ENCODE peak calls at places on chromosomes 12 and 14, in nine cellular contexts. H is pancreas, L is progenitor cell of endocrine pancreas, Z is ascending aorta, K is choroid plexus epithelial cell, X is breast epithelium, A is heart left ventricle, M is neural crest cell, F is endothelial cell. T is an unnamed sample.

GRCh38 chr12:115097406-115097805 is 413.4 kb upstream of the TBX3 start:
- DNase-seq in A (no peak), L (no peak), Z (no peak), K (no peak), H (no peak), X (no peak), M (no peak), F (no peak), T (no peak)

GRCh38 chr12:5197127-5197526 is 153.4 kb downstream of the KCNA5 start:
- DNase-seq in A (no peak), H (no peak), L (no peak), K (peak), F (no peak), Z (no peak), X (no peak), M (no peak), T (no peak)

GRCh38 chr14:63678538-63678937 is 36.9 kb upstream of the WDR89 start:
- DNase-seq in K (no peak), M (no peak), L (no peak), F (no peak), Z (no peak), A (no peak), H (no peak), X (no peak), T (no peak)

GRCh38 chr14:22979748-22980392 is 2.5 kb downstream of the AJUBA start:
- DNase-seq in H (peak), A (no peak), F (no peak), M (no peak), Z (peak), L (no peak), K (no peak), X (no peak), T (no peak)

GRCh38 chr12:105092336-105092735 is 8.1 kb upstream of the ALDH1L2 start:
- DNase-seq in L (no peak), A (no peak), Z (no peak), X (peak), H (no peak), F (no peak), K (no peak), M (no peak), T (no peak)

GRCh38 chr14:23539867-23540469 is 11.6 kb downstream of the ZFHX2 start:
- DNase-seq in K (no peak), X (no peak), Z (no peak), A (no peak), H (no peak), F (no peak), L (no peak), M (no peak), T (no peak)

GRCh38 chr12:106051853-106052531 is 86.8 kb downstream of the NUAK1 start:
- DNase-seq in Z (no peak), M (no peak), X (no peak), F (no peak), K (no peak), L (no peak), A (no peak), H (no peak), T (no peak)

GRCh38 chr12:75661927-75662326 is 150.5 kb upstream of the KRR1 start:
- DNase-seq in A (no peak), M (no peak), X (no peak), K (peak), Z (no peak), F (no peak), H (no peak), L (no peak), T (no peak)

GRCh38 chr14:56294125-56294524 is 175.9 kb downstream of the PELI2 start:
- DNase-seq in H (no peak), X (no peak), M (no peak), F (no peak), Z (no peak), L (no peak), A (no peak), K (no peak), T (no peak)

GRCh38 chr12:20946732-20947131 is 136.2 kb downstream of the SLCO1B3 start:
- DNase-seq in F (peak), Z (no peak), X (no peak), H (no peak), K (peak), L (no peak), M (peak), A (no peak), T (peak)

GRCh38 chr12:112584266-112584722 is 165.5 kb downstream of the PTPN11 start:
- DNase-seq in L (no peak), A (no peak), X (no peak), F (no peak), Z (no peak), H (no peak), M (no peak), K (no peak), T (no peak)

GRCh38 chr14:70567791-70568190 is 32.7 kb downstream of the MED6 start:
- DNase-seq in H (no peak), F (peak), Z (no peak), M (peak), X (no peak), L (no peak), A (no peak), K (peak), T (peak)

GRCh38 chr14:94394594-94395305 is 6.3 kb upstream of the SERPINA1 start:
- DNase-seq in Z (peak), A (no peak), H (no peak), L (no peak), K (peak), M (no peak), F (no peak), X (no peak), T (no peak)

GRCh38 chr14:73935666-73936065 is 14.2 kb downstream of the FAM161B start:
- DNase-seq in H (no peak), L (no peak), F (no peak), M (no peak), A (no peak), K (peak), X (no peak), Z (no peak), T (no peak)

GRCh38 chr14:61231810-61232209 is 49.3 kb downstream of the TMEM30B start:
- DNase-seq in H (no peak), M (no peak), F (no peak), X (no peak), L (no peak), K (no peak), A (no peak), Z (no peak), T (no peak)

GRCh38 chr14:24037658-24038037 is 14.2 kb upstream of the CARMIL3 start:
- DNase-seq in F (no peak), M (no peak), L (no peak), H (peak), X (no peak), A (no peak), Z (no peak), K (no peak), T (no peak)

GRCh38 chr12:16238661-16239060 is 38.8 kb downstream of the SLC15A5 start:
- DNase-seq in Z (no peak), K (no peak), H (no peak), A (no peak), X (no peak), F (no peak), M (no peak), L (no peak), T (no peak)

GRCh38 chr12:126667340-126667739 is 1599.6 kb upstream of the TMEM132C start:
- DNase-seq in K (peak), A (no peak), Z (no peak), H (no peak), M (no peak), X (no peak), F (no peak), L (no peak), T (no peak)

GRCh38 chr12:57887631-57888406 is 41.3 kb upstream of the CTDSP2 start:
- DNase-seq in F (no peak), A (no peak), K (peak), X (no peak), H (no peak), Z (peak), L (no peak), M (no peak), T (no peak)

GRCh38 chr12:95177201-95177768 is 40.0 kb downstream of the FGD6 start:
- DNase-seq in K (no peak), F (no peak), H (no peak), X (no peak), M (no peak), A (no peak), L (no peak), Z (no peak), T (no peak)

GRCh38 chr12:92715625-92716024 is 12.8 kb downstream of the PLEKHG7 start:
- DNase-seq in Z (no peak), F (no peak), L (no peak), A (no peak), H (no peak), K (no peak), X (no peak), M (no peak), T (no peak)

GRCh38 chr12:71661977-71662522 is 1.6 kb downstream of the ZFC3H1 start:
- DNase-seq in X (no peak), F (no peak), H (no peak), L (no peak), A (no peak), Z (no peak), M (no peak), K (peak), T (no peak)

GRCh38 chr12:44875954-44876553 is at the start of gene NELL2:
- DNase-seq in A (no peak), K (peak), H (peak), F (peak), Z (no peak), X (no peak), M (peak), L (peak), T (peak)

GRCh38 chr14:99575043-99576023 is 28.7 kb downstream of the CCDC85C start:
- DNase-seq in M (no peak), F (no peak), H (peak), L (no peak), Z (no peak), K (no peak), X (peak), A (no peak), T (no peak)

GRCh38 chr12:54429014-54429471 is 10.0 kb upstream of the ITGA5 start:
- DNase-seq in X (no peak), H (no peak), M (no peak), K (no peak), L (no peak), F (no peak), A (no peak), Z (no peak), T (no peak)

GRCh38 chr12:233615-233968 is 19.6 kb upstream of the SLC6A12 start:
- DNase-seq in K (no peak), A (no peak), M (no peak), X (no peak), H (no peak), L (no peak), F (no peak), Z (no peak), T (no peak)

GRCh38 chr12:40622246-40622838 is 69.9 kb upstream of the CNTN1 start:
- DNase-seq in F (peak), Z (peak), L (peak), M (peak), H (no peak), K (peak), X (peak), A (no peak), T (peak)

GRCh38 chr14:21476526-21476924 is 234 bp downstream of the RAB2B start:
- DNase-seq in M (no peak), X (no peak), K (peak), F (peak), Z (no peak), H (peak), L (peak), A (peak), T (peak)

GRCh38 chr14:42334931-42335330 is 728.3 kb downstream of the LRFN5 start:
- DNase-seq in L (no peak), F (no peak), A (no peak), H (no peak), M (no peak), Z (no peak), X (no peak), K (no peak), T (no peak)

GRCh38 chr12:64796205-64796845 is 28.1 kb upstream of the TBC1D30 start:
- DNase-seq in L (peak), M (peak), X (peak), F (peak), A (no peak), Z (peak), K (peak), H (no peak), T (peak)

GRCh38 chr12:88501976-88502938 is 78.0 kb downstream of the KITLG start:
- DNase-seq in K (peak), H (no peak), M (no peak), A (no peak), F (no peak), Z (no peak), L (no peak), X (no peak), T (no peak)

GRCh38 chr12:32069731-32070130 is 36.9 kb upstream of the BICD1 start:
- DNase-seq in K (no peak), A (no peak), F (no peak), Z (no peak), H (no peak), M (no peak), L (no peak), X (no peak), T (no peak)

GRCh38 chr12:32061033-32061432 is 45.6 kb upstream of the BICD1 start:
- DNase-seq in X (no peak), H (no peak), Z (no peak), L (no peak), A (no peak), K (no peak), M (no peak), F (no peak), T (no peak)

GRCh38 chr12:32069071-32069470 is 37.6 kb upstream of the BICD1 start:
- DNase-seq in Z (no peak), A (no peak), F (no peak), X (no peak), M (no peak), H (no peak), K (peak), L (no peak), T (no peak)

GRCh38 chr12:32062841-32063240 is 43.8 kb upstream of the BICD1 start:
- DNase-seq in A (no peak), K (peak), F (no peak), Z (no peak), X (no peak), H (no peak), M (no peak), L (no peak), T (no peak)

GRCh38 chr12:32063796-32064195 is 42.9 kb upstream of the BICD1 start:
- DNase-seq in F (no peak), X (no peak), M (no peak), K (no peak), H (no peak), L (no peak), A (no peak), Z (no peak), T (no peak)
- TF ChIP-seq CTCF in F (no peak), X (no peak), M (no peak), K (no peak), H (no peak), L (no peak), A (no peak), Z (no peak), T (no peak)

GRCh38 chr12:12266873-12267634 is at the start of gene LRP6:
- DNase-seq in L (peak), H (peak), M (peak), Z (peak), X (peak), A (peak), K (peak), F (peak), T (peak)
- TF ChIP-seq CTCF in L (no peak), H (no peak), M (peak), Z (no peak), X (no peak), A (no peak), K (peak), F (no peak), T (no peak)

GRCh38 chr12:101172316-101172715 is 37.7 kb downstream of the SLC5A8 start:
- DNase-seq in Z (no peak), M (no peak), X (no peak), A (no peak), H (peak), F (peak), L (no peak), K (peak), T (peak)
- TF ChIP-seq CTCF in Z (no peak), M (peak), X (no peak), A (no peak), H (no peak), F (no peak), L (peak), K (peak), T (no peak)

GRCh38 chr12:100984821-100985220 is 190.2 kb downstream of the ANO4 start:
- DNase-seq in A (no peak), L (no peak), Z (no peak), F (no peak), X (no peak), K (no peak), H (no peak), M (no peak), T (no peak)

GRCh38 chr12:100991059-100991562 is 196.5 kb downstream of the ANO4 start:
- DNase-seq in M (no peak), H (no peak), F (no peak), Z (no peak), X (no peak), L (no peak), K (no peak), A (no peak), T (no peak)

GRCh38 chr12:100988278-100988625 is 193.7 kb downstream of the ANO4 start:
- DNase-seq in A (no peak), X (no peak), F (no peak), Z (no peak), L (no peak), H (no peak), M (no peak), K (no peak), T (no peak)

GRCh38 chr12:100986595-100987547 is 192.3 kb downstream of the ANO4 start:
- DNase-seq in K (peak), X (no peak), H (no peak), M (no peak), L (no peak), A (no peak), F (no peak), Z (no peak), T (no peak)

GRCh38 chr12:100987552-100988277 is 193.1 kb downstream of the ANO4 start:
- DNase-seq in L (peak), H (no peak), F (peak), K (peak), M (peak), X (no peak), Z (no peak), A (no peak), T (peak)
- TF ChIP-seq CTCF in L (peak), H (no peak), F (peak), K (peak), M (peak), X (no peak), Z (peak), A (no peak), T (peak)

DNA sequence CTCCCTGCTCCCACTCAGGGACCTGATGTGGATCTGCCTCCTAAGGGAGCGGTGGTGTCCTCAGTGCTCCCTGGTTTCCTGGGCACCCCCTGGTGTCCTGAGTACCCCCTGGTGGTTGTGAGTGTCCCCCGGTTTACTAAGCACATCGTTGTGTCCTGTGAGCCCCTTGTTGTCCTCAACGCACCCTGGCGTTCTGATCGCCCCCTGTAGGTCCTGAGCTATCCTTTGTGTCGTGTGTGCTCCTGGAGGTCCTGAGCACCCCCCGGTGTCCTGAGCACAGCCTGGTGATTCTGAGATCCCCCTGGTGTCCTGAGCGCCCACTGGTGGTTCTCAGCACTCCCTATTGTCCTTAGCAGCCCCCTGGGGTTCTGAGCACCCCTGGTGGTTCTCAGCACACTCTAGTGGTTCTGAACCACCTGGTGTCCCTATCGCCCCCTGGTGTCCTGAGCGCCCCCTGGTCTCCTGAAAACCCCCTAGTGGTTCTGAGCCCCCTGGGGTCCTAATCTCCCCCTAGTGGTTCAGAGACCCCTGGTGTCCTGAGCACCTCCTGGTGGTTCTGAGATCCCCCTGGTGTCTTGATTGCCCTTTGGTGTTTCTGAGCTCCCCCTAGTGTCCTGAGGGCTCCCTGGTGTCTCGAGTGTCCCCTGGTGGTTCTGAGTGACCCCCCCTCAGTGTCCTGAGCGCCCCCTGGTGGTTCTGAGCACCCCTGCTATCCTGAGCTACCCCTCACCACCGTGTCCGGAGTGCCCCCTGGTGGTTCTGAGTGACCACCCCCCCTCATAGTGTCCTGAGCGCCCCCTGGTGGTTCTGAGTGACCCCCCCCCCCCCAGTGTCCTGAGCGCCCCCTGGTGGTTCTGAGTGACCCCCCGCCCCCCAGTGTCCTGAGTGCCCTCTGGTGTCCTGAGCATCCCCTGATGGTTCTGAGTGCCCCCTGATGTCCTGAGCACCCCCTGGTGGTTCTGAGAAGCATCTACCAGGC is 615.1 kb downstream of the TMEM121 start:
- DNase-seq in L (no peak), X (no peak), A (no peak), K (no peak), H (peak), M (no peak), F (no peak), Z (no peak), T (no peak)
- TF ChIP-seq CTCF in L (no peak), X (no peak), A (no peak), K (no peak), H (no peak), M (no peak), F (no peak), Z (no peak), T (no peak)

GRCh38 chr12:102116392-102116791 is 3.5 kb downstream of the NUP37 start:
- DNase-seq in M (no peak), K (no peak), A (no peak), Z (no peak), X (no peak), F (no peak), H (no peak), L (no peak), T (no peak)

GRCh38 chr12:102120886-102121285 is 903 bp downstream of the PARPBP start:
- DNase-seq in A (no peak), L (no peak), M (no peak), F (peak), X (no peak), Z (no peak), H (no peak), K (peak), T (no peak)

GRCh38 chr12:102118874-102119273 is 1.0 kb downstream of the NUP37 start:
- DNase-seq in F (no peak), K (no peak), A (no peak), M (no peak), X (no peak), H (no peak), L (no peak), Z (no peak), T (no peak)

GRCh38 chr12:102120564-102120873 is 536 bp downstream of the PARPBP start:
- DNase-seq in H (no peak), A (no peak), M (no peak), F (no peak), L (no peak), K (no peak), X (no peak), Z (no peak), T (no peak)

DNA sequence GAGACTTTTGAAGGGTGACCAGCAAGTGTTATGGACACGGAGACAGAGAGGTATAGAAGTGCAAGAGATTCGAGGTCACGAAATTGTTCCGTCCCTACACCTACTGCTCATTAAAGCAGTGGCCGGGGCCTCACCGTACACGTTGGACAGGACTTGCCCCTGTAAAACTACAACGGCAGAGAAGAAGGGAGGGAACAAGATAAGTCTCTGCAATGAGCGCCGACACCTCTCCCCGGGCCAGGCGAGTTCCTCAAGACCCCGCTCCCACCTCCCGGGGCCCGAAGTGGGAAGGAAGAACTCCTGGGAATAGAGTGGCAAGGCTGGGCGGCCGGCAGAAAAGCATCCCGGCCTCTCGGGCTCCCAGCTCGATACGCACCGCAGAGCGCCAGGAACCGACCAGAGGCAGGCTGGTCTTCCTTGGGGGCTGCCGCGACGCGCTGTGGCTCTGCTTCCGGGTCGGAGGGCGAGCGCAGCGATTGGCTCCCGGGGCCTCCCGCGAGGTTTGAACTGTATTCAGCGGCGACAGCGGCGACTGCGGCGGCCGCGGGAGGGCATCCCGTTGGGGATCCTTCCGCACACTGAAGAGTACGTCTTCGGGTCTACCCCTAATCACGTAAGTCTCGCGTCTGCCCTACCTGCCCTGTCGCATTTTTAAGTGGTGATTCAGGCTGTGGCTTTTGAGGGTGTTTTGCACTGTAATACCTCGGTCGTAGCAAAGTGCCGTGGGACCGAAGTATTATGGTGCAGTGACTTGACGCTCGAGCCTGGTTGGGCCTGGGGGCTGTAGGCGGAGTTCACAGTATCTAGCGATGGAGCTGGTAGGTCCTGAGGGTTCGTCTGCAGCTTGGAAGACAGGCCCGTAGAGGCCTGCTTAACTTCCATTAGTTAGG is at the start of the genes NUP37 and PARPBP:
- DNase-seq in H (peak), K (peak), Z (peak), M (peak), A (peak), L (peak), F (peak), X (peak), T (peak)
- TF ChIP-seq CTCF in H (no peak), K (peak), Z (no peak), M (no peak), A (no peak), L (peak), F (no peak), X (no peak), T (no peak)

GRCh38 chr12:130770413-130771028 is 54.4 kb upstream of the RIMBP2 start:
- DNase-seq in Z (no peak), A (no peak), F (no peak), M (no peak), L (no peak), K (no peak), H (no peak), X (no peak), T (no peak)
- TF ChIP-seq CTCF in Z (no peak), A (no peak), F (no peak), M (no peak), L (no peak), K (no peak), H (no peak), X (no peak), T (no peak)